ENCODE peak calls at places on chromosomes 2 and 18, in six cellular contexts. M, R, J, O, U and H are unnamed samples.

GRCh38 chr2:9793918-9794717 is 49.2 kb upstream of the TAF1B start:
- DNase-seq in U (no peak), M (no peak), O (no peak), J (no peak), R (no peak), H (no peak)

GRCh38 chr2:226063704-226064390 is 664.3 kb downstream of the NYAP2 start:
- DNase-seq in O (no peak), U (no peak), M (no peak), R (no peak), J (no peak), H (no peak)

GRCh38 chr2:102391530-102391929 is 31.4 kb upstream of the IL18RAP start:
- DNase-seq in O (peak), J (no peak), M (no peak), U (no peak), R (no peak), H (peak)

GRCh38 chr2:202494300-202494699 is 118.2 kb downstream of the BMPR2 start:
- DNase-seq in J (peak), R (peak), M (peak), U (no peak), O (no peak), H (no peak)

GRCh38 chr2:24049485-24050021 is at the start of gene FKBP1B:
- DNase-seq in M (peak), U (peak), O (peak), R (no peak), J (peak), H (peak)

GRCh38 chr2:71410716-71411115 is 42.6 kb upstream of the DYSF start:
- DNase-seq in O (no peak), R (no peak), M (no peak), U (no peak), J (no peak), H (no peak)

GRCh38 chr18:26416652-26417150 is 131.7 kb downstream of the KCTD1 start:
- DNase-seq in M (no peak), R (no peak), O (no peak), J (no peak), U (no peak), H (no peak)

GRCh38 chr2:71150082-71150816 is 19.8 kb downstream of the MPHOSPH10 start:
- DNase-seq in M (no peak), R (no peak), U (no peak), J (peak), O (no peak), H (no peak)

GRCh38 chr2:128755693-128756371 is 437.2 kb upstream of the HS6ST1 start:
- DNase-seq in U (no peak), M (peak), R (no peak), J (no peak), O (no peak), H (no peak)

GRCh38 chr2:12504443-12504842 is 212.3 kb upstream of the TRIB2 start:
- DNase-seq in J (no peak), U (no peak), M (no peak), R (no peak), O (no peak), H (no peak)

GRCh38 chr2:172195836-172196376 is 93.2 kb upstream of the DLX2 start:
- DNase-seq in R (no peak), J (no peak), U (no peak), O (no peak), M (no peak), H (no peak)

GRCh38 chr18:23881778-23882177 is 132.8 kb upstream of the TTC39C start:
- DNase-seq in J (no peak), R (no peak), U (peak), M (peak), O (no peak), H (no peak)

GRCh38 chr2:111161971-111162370 is 41.3 kb downstream of the BCL2L11 start:
- DNase-seq in J (peak), O (no peak), R (peak), U (peak), M (peak), H (no peak)

GRCh38 chr2:161307676-161308075 is 549 bp upstream of the PSMD14 start:
- DNase-seq in J (no peak), M (no peak), O (peak), U (no peak), R (no peak), H (no peak)

GRCh38 chr2:29096969-29097368 is 18.2 kb upstream of the CLIP4 start:
- DNase-seq in M (no peak), O (no peak), J (no peak), R (no peak), U (no peak), H (no peak)

GRCh38 chr2:62196278-62196901 is 475 bp downstream of the B3GNT2 start:
- DNase-seq in J (no peak), R (peak), O (peak), U (peak), M (peak), H (peak)

GRCh38 chr18:13180614-13181375 is 37.8 kb upstream of the LDLRAD4 start:
- DNase-seq in R (no peak), J (no peak), U (no peak), O (no peak), M (no peak), H (no peak)

GRCh38 chr2:10575566-10576300 is 114.0 kb downstream of the NOL10 start:
- DNase-seq in R (no peak), J (peak), O (no peak), U (no peak), M (no peak), H (no peak)

GRCh38 chr2:96138146-96139145 is at the start of gene ASTL:
- DNase-seq in R (peak), M (peak), J (peak), O (peak), U (peak), H (peak)

GRCh38 chr2:207617011-207617671 is 8.1 kb downstream of the METTL21A start:
- DNase-seq in O (no peak), U (no peak), R (no peak), M (no peak), J (peak), H (no peak)

GRCh38 chr2:150732064-150732463 is 244.6 kb upstream of the RND3 start:
- DNase-seq in O (no peak), U (no peak), M (no peak), J (no peak), R (no peak), H (no peak)

GRCh38 chr18:5298156-5298852 is 2.8 kb upstream of the ZBTB14 start:
- DNase-seq in O (no peak), R (no peak), U (no peak), M (no peak), J (no peak), H (no peak)

GRCh38 chr18:58321986-58322385 is 278.0 kb downstream of the NEDD4L start:
- DNase-seq in O (peak), M (peak), U (peak), J (peak), R (no peak), H (peak)

GRCh38 chr2:55431982-55432627 is 12.4 kb upstream of the CCDC88A start:
- DNase-seq in U (no peak), O (peak), J (peak), R (no peak), M (no peak), H (no peak)